ENCODE peak calls at places on chromosomes 3 and 15, in ten cellular contexts. One of them, this sample, is unnamed. For H3K9me3, the result is how much of the 10 kb centered on the place peaks cover.

GRCh38 chr15:91289324-91289723 is 189.3 kb downstream of the SV2B start:
- DNase-seq in tibial artery: no peak
- DNase-seq in prostate gland: no peak
- DNase-seq in upper lobe of right lung: no peak
- DNase-seq in effector memory CD4-positive, alpha-beta T cell: no peak
- DNase-seq in cardiac muscle cell: no peak
- DNase-seq in GM23248: no peak
- DNase-seq in PC-9: no peak
- DNase-seq in Peyer's patch: no peak
- DNase-seq in stomach: no peak
- DNase-seq in this sample: no peak

GRCh38 chr15:48547305-48547704 is 98.2 kb downstream of the FBN1 start:
- DNase-seq in prostate gland: no peak
- DNase-seq in cardiac muscle cell: peak
- DNase-seq in stomach: no peak
- DNase-seq in upper lobe of right lung: no peak
- DNase-seq in effector memory CD4-positive, alpha-beta T cell: no peak
- DNase-seq in tibial artery: no peak
- DNase-seq in Peyer's patch: no peak
- DNase-seq in GM23248: peak
- DNase-seq in PC-9: no peak
- DNase-seq in this sample: no peak

GRCh38 chr15:79339588-79340314 is 28.8 kb downstream of the TMED3 start:
- DNase-seq in Peyer's patch: no peak
- DNase-seq in stomach: no peak
- DNase-seq in effector memory CD4-positive, alpha-beta T cell: no peak
- DNase-seq in PC-9: peak
- DNase-seq in prostate gland: no peak
- DNase-seq in cardiac muscle cell: peak
- DNase-seq in tibial artery: no peak
- DNase-seq in upper lobe of right lung: no peak
- DNase-seq in GM23248: peak
- DNase-seq in this sample: no peak

GRCh38 chr15:31221936-31222515 is 104.6 kb upstream of the KLF13 start:
- DNase-seq in stomach: no peak
- DNase-seq in effector memory CD4-positive, alpha-beta T cell: no peak
- DNase-seq in tibial artery: no peak
- DNase-seq in cardiac muscle cell: no peak
- DNase-seq in Peyer's patch: peak
- DNase-seq in PC-9: no peak
- DNase-seq in upper lobe of right lung: no peak
- DNase-seq in GM23248: no peak
- DNase-seq in prostate gland: no peak
- DNase-seq in this sample: peak

GRCh38 chr3:165170236-165170635 is 25.9 kb downstream of the SLITRK3 start:
- DNase-seq in stomach: no peak
- DNase-seq in upper lobe of right lung: no peak
- DNase-seq in cardiac muscle cell: no peak
- DNase-seq in tibial artery: no peak
- DNase-seq in GM23248: no peak
- DNase-seq in PC-9: no peak
- DNase-seq in prostate gland: no peak
- DNase-seq in effector memory CD4-positive, alpha-beta T cell: no peak
- DNase-seq in Peyer's patch: no peak
- DNase-seq in this sample: no peak

GRCh38 chr3:11335056-11335608 is 62.9 kb downstream of the ATG7 start:
- DNase-seq in upper lobe of right lung: no peak
- DNase-seq in stomach: no peak
- DNase-seq in prostate gland: peak
- DNase-seq in Peyer's patch: no peak
- DNase-seq in effector memory CD4-positive, alpha-beta T cell: no peak
- DNase-seq in GM23248: peak
- DNase-seq in cardiac muscle cell: peak
- DNase-seq in PC-9: peak
- DNase-seq in tibial artery: no peak
- DNase-seq in this sample: no peak

GRCh38 chr3:58049143-58049785 is 41.0 kb downstream of the FLNB start:
- DNase-seq in PC-9: peak
- DNase-seq in stomach: peak
- DNase-seq in cardiac muscle cell: peak
- DNase-seq in tibial artery: peak
- DNase-seq in prostate gland: peak
- DNase-seq in effector memory CD4-positive, alpha-beta T cell: no peak
- DNase-seq in GM23248: peak
- DNase-seq in Peyer's patch: peak
- DNase-seq in upper lobe of right lung: no peak
- DNase-seq in this sample: no peak

GRCh38 chr3:34008191-34008590 is 209.8 kb downstream of the PDCD6IP start:
- DNase-seq in prostate gland: no peak
- DNase-seq in GM23248: peak
- DNase-seq in PC-9: no peak
- DNase-seq in stomach: no peak
- DNase-seq in tibial artery: no peak
- DNase-seq in effector memory CD4-positive, alpha-beta T cell: no peak
- DNase-seq in Peyer's patch: no peak
- DNase-seq in upper lobe of right lung: no peak
- DNase-seq in cardiac muscle cell: peak
- DNase-seq in this sample: no peak

GRCh38 chr3:136457793-136458192 is 207.7 kb downstream of the PCCB start:
- DNase-seq in cardiac muscle cell: no peak
- DNase-seq in upper lobe of right lung: no peak
- DNase-seq in stomach: no peak
- DNase-seq in effector memory CD4-positive, alpha-beta T cell: no peak
- DNase-seq in Peyer's patch: no peak
- DNase-seq in PC-9: no peak
- DNase-seq in GM23248: no peak
- DNase-seq in tibial artery: no peak
- DNase-seq in prostate gland: no peak
- DNase-seq in this sample: no peak

GRCh38 chr15:66720206-66721010 is 18.4 kb downstream of the SMAD6 start:
- DNase-seq in tibial artery: peak
- DNase-seq in upper lobe of right lung: peak
- DNase-seq in stomach: peak
- DNase-seq in PC-9: peak
- DNase-seq in cardiac muscle cell: peak
- DNase-seq in prostate gland: no peak
- DNase-seq in Peyer's patch: peak
- DNase-seq in effector memory CD4-positive, alpha-beta T cell: no peak
- DNase-seq in GM23248: peak
- DNase-seq in this sample: peak

GRCh38 chr3:48399387-48400172 is 27.6 kb downstream of the FBXW12 start:
- DNase-seq in Peyer's patch: peak
- DNase-seq in stomach: no peak
- DNase-seq in cardiac muscle cell: no peak
- DNase-seq in tibial artery: no peak
- DNase-seq in PC-9: peak
- DNase-seq in GM23248: no peak
- DNase-seq in upper lobe of right lung: no peak
- DNase-seq in prostate gland: peak
- DNase-seq in effector memory CD4-positive, alpha-beta T cell: no peak
- DNase-seq in this sample: no peak

GRCh38 chr15:67512933-67513714 is 7.8 kb upstream of the C15orf61 start:
- DNase-seq in effector memory CD4-positive, alpha-beta T cell: no peak
- DNase-seq in PC-9: no peak
- DNase-seq in stomach: no peak
- DNase-seq in Peyer's patch: no peak
- DNase-seq in prostate gland: no peak
- DNase-seq in GM23248: no peak
- DNase-seq in cardiac muscle cell: no peak
- DNase-seq in upper lobe of right lung: no peak
- DNase-seq in tibial artery: no peak
- DNase-seq in this sample: no peak

GRCh38 chr3:128942161-128942952 is 51.5 kb downstream of the CFAP92 start:
- DNase-seq in stomach: no peak
- DNase-seq in effector memory CD4-positive, alpha-beta T cell: no peak
- DNase-seq in upper lobe of right lung: no peak
- DNase-seq in Peyer's patch: no peak
- DNase-seq in GM23248: no peak
- DNase-seq in tibial artery: no peak
- DNase-seq in PC-9: peak
- DNase-seq in cardiac muscle cell: no peak
- DNase-seq in prostate gland: no peak
- DNase-seq in this sample: no peak

GRCh38 chr3:20405731-20406130 is 219.7 kb upstream of the SGO1 start:
- DNase-seq in PC-9: no peak
- DNase-seq in cardiac muscle cell: peak
- DNase-seq in prostate gland: no peak
- DNase-seq in Peyer's patch: no peak
- DNase-seq in effector memory CD4-positive, alpha-beta T cell: no peak
- DNase-seq in upper lobe of right lung: no peak
- DNase-seq in stomach: no peak
- DNase-seq in GM23248: peak
- DNase-seq in tibial artery: no peak
- DNase-seq in this sample: no peak

GRCh38 chr15:49215768-49216739 is 46.0 kb downstream of the GALK2 start:
- DNase-seq in effector memory CD4-positive, alpha-beta T cell: no peak
- DNase-seq in upper lobe of right lung: peak
- DNase-seq in GM23248: no peak
- DNase-seq in cardiac muscle cell: peak
- DNase-seq in stomach: peak
- DNase-seq in PC-9: peak
- DNase-seq in tibial artery: no peak
- DNase-seq in Peyer's patch: no peak
- DNase-seq in prostate gland: no peak
- DNase-seq in this sample: peak

DNA sequence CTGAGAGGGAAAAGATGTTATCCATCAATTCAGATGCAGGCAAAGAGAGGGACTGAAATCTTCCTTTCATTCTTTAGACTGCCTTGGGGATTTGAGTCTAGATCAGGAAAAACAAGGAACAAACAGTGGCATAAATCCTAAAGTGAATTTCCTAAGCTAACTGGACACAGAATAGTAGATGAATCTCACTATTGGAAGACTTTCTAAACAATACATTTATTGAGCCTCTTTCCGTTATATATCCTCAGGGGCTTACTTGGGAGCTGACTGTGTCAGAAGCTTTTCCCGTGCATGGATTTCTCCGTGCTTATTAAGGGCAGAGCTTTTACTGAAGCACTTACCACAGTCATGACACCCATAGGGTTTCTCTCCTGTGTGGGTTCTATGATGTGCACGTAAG is 10.0 kb downstream of the ZSCAN29 start:
- DNase-seq in Peyer's patch: no peak
- DNase-seq in stomach: no peak
- DNase-seq in prostate gland: no peak
- DNase-seq in effector memory CD4-positive, alpha-beta T cell: no peak
- DNase-seq in cardiac muscle cell: no peak
- DNase-seq in upper lobe of right lung: no peak
- DNase-seq in PC-9: no peak
- DNase-seq in tibial artery: no peak
- DNase-seq in GM23248: no peak
- DNase-seq in this sample: no peak
- H3K9me3 ChIP-seq in Peyer's patch: under half
- H3K9me3 ChIP-seq in stomach: half or more
- H3K9me3 ChIP-seq in prostate gland: under half
- H3K9me3 ChIP-seq in effector memory CD4-positive, alpha-beta T cell: under half
- H3K9me3 ChIP-seq in cardiac muscle cell: under half
- H3K9me3 ChIP-seq in upper lobe of right lung: under half
- H3K9me3 ChIP-seq in PC-9: under half
- H3K9me3 ChIP-seq in tibial artery: under half
- H3K9me3 ChIP-seq in GM23248: under half
- H3K9me3 ChIP-seq in this sample: under half

GRCh38 chr3:42712344-42712648 is 9.7 kb upstream of the HHATL start:
- DNase-seq in PC-9: no peak
- DNase-seq in cardiac muscle cell: no peak
- DNase-seq in upper lobe of right lung: no peak
- DNase-seq in Peyer's patch: no peak
- DNase-seq in prostate gland: no peak
- DNase-seq in GM23248: no peak
- DNase-seq in stomach: no peak
- DNase-seq in tibial artery: no peak
- DNase-seq in effector memory CD4-positive, alpha-beta T cell: no peak
- DNase-seq in this sample: no peak
- H3K4me3 ChIP-seq in PC-9: no peak
- H3K4me3 ChIP-seq in cardiac muscle cell: no peak
- H3K4me3 ChIP-seq in upper lobe of right lung: no peak
- H3K4me3 ChIP-seq in Peyer's patch: no peak
- H3K4me3 ChIP-seq in prostate gland: no peak
- H3K4me3 ChIP-seq in GM23248: no peak
- H3K4me3 ChIP-seq in stomach: no peak
- H3K4me3 ChIP-seq in tibial artery: no peak
- H3K4me3 ChIP-seq in effector memory CD4-positive, alpha-beta T cell: no peak
- H3K4me3 ChIP-seq in this sample: no peak

GRCh38 chr15:75523011-75523410 is 56.1 kb downstream of the PTPN9 start:
- DNase-seq in upper lobe of right lung: no peak
- DNase-seq in prostate gland: no peak
- DNase-seq in PC-9: no peak
- DNase-seq in cardiac muscle cell: peak
- DNase-seq in tibial artery: no peak
- DNase-seq in stomach: no peak
- DNase-seq in GM23248: no peak
- DNase-seq in effector memory CD4-positive, alpha-beta T cell: no peak
- DNase-seq in Peyer's patch: no peak
- DNase-seq in this sample: no peak
- H3K9me3 ChIP-seq in upper lobe of right lung: under half
- H3K9me3 ChIP-seq in prostate gland: under half
- H3K9me3 ChIP-seq in PC-9: under half
- H3K9me3 ChIP-seq in cardiac muscle cell: under half
- H3K9me3 ChIP-seq in tibial artery: under half
- H3K9me3 ChIP-seq in stomach: under half
- H3K9me3 ChIP-seq in GM23248: under half
- H3K9me3 ChIP-seq in effector memory CD4-positive, alpha-beta T cell: under half
- H3K9me3 ChIP-seq in Peyer's patch: under half
- H3K9me3 ChIP-seq in this sample: under half

GRCh38 chr15:70830615-70831014 is 23.3 kb downstream of the LARP6 start:
- DNase-seq in cardiac muscle cell: no peak
- DNase-seq in prostate gland: no peak
- DNase-seq in PC-9: no peak
- DNase-seq in tibial artery: no peak
- DNase-seq in upper lobe of right lung: no peak
- DNase-seq in effector memory CD4-positive, alpha-beta T cell: no peak
- DNase-seq in Peyer's patch: no peak
- DNase-seq in stomach: peak
- DNase-seq in GM23248: no peak
- DNase-seq in this sample: no peak

GRCh38 chr15:70827721-70828120 is 26.2 kb downstream of the LARP6 start:
- DNase-seq in stomach: no peak
- DNase-seq in Peyer's patch: no peak
- DNase-seq in upper lobe of right lung: no peak
- DNase-seq in effector memory CD4-positive, alpha-beta T cell: no peak
- DNase-seq in prostate gland: no peak
- DNase-seq in PC-9: no peak
- DNase-seq in GM23248: no peak
- DNase-seq in tibial artery: no peak
- DNase-seq in cardiac muscle cell: no peak
- DNase-seq in this sample: no peak

GRCh38 chr15:70829366-70830166 is 24.4 kb downstream of the LARP6 start:
- DNase-seq in GM23248: peak
- DNase-seq in tibial artery: no peak
- DNase-seq in prostate gland: no peak
- DNase-seq in Peyer's patch: no peak
- DNase-seq in effector memory CD4-positive, alpha-beta T cell: no peak
- DNase-seq in upper lobe of right lung: no peak
- DNase-seq in stomach: no peak
- DNase-seq in cardiac muscle cell: no peak
- DNase-seq in PC-9: no peak
- DNase-seq in this sample: no peak

GRCh38 chr15:70825841-70826240 is 28.1 kb downstream of the LARP6 start:
- DNase-seq in GM23248: no peak
- DNase-seq in prostate gland: no peak
- DNase-seq in tibial artery: no peak
- DNase-seq in PC-9: no peak
- DNase-seq in stomach: no peak
- DNase-seq in effector memory CD4-positive, alpha-beta T cell: no peak
- DNase-seq in Peyer's patch: no peak
- DNase-seq in cardiac muscle cell: no peak
- DNase-seq in upper lobe of right lung: no peak
- DNase-seq in this sample: no peak

GRCh38 chr15:70826634-70827033 is 27.3 kb downstream of the LARP6 start:
- DNase-seq in Peyer's patch: no peak
- DNase-seq in upper lobe of right lung: no peak
- DNase-seq in GM23248: peak
- DNase-seq in stomach: no peak
- DNase-seq in prostate gland: no peak
- DNase-seq in cardiac muscle cell: peak
- DNase-seq in tibial artery: peak
- DNase-seq in effector memory CD4-positive, alpha-beta T cell: no peak
- DNase-seq in PC-9: peak
- DNase-seq in this sample: peak
- H3K4me3 ChIP-seq in Peyer's patch: no peak
- H3K4me3 ChIP-seq in upper lobe of right lung: no peak
- H3K4me3 ChIP-seq in GM23248: no peak
- H3K4me3 ChIP-seq in stomach: no peak
- H3K4me3 ChIP-seq in prostate gland: no peak
- H3K4me3 ChIP-seq in cardiac muscle cell: no peak
- H3K4me3 ChIP-seq in tibial artery: no peak
- H3K4me3 ChIP-seq in effector memory CD4-positive, alpha-beta T cell: no peak
- H3K4me3 ChIP-seq in PC-9: no peak
- H3K4me3 ChIP-seq in this sample: no peak

This sample was measured in right cardiac atrium.